ENCODE peak calls at places on chromosomes 7 and 10, in ten cellular contexts. P, U, D, M, G, A, Y, R, Z and H are unnamed samples.

GRCh38 chr10:78359641-78360091 is 326.0 kb downstream of the RPS24 start:
- DNase-seq in U (no peak), R (no peak), Y (no peak), P (no peak), G (peak), A (no peak), M (no peak), D (peak), Z (no peak), H (peak)

GRCh38 chr7:107981466-107981865 is 21.5 kb downstream of the LAMB1 start:
- DNase-seq in Z (no peak), A (no peak), M (no peak), Y (no peak), D (no peak), R (no peak), G (no peak), U (no peak), P (peak), H (no peak)

GRCh38 chr7:106792233-106792926 is 72.7 kb upstream of the PIK3CG start:
- DNase-seq in G (peak), U (no peak), D (no peak), M (no peak), Z (no peak), Y (no peak), A (no peak), R (no peak), P (no peak), H (no peak)

GRCh38 chr7:83001362-83002040 is 161.2 kb downstream of the PCLO start:
- DNase-seq in G (peak), D (no peak), R (no peak), Z (no peak), M (no peak), U (no peak), P (no peak), Y (no peak), A (no peak), H (no peak)

GRCh38 chr10:75062191-75062849 is 49.1 kb upstream of the SAMD8 start:
- DNase-seq in Z (no peak), D (peak), A (no peak), Y (no peak), R (no peak), M (no peak), P (peak), U (no peak), G (peak), H (peak)

GRCh38 chr7:27491534-27491933 is 171.1 kb downstream of the HIBADH start:
- DNase-seq in M (no peak), Z (no peak), P (no peak), R (no peak), A (no peak), Y (no peak), G (no peak), U (no peak), D (peak), H (no peak)

GRCh38 chr10:130179640-130180039 is 43.4 kb downstream of the GLRX3 start:
- DNase-seq in D (no peak), P (peak), M (no peak), Y (no peak), A (peak), R (no peak), U (no peak), Z (peak), G (peak), H (no peak)

GRCh38 chr10:8088504-8088903 is 34.0 kb downstream of the GATA3 start:
- DNase-seq in G (no peak), M (no peak), Z (no peak), Y (peak), A (peak), D (no peak), U (no peak), P (no peak), R (no peak), H (no peak)

GRCh38 chr7:146366938-146367337 is 250.3 kb downstream of the CNTNAP2 start:
- DNase-seq in M (no peak), D (no peak), Y (no peak), U (no peak), P (no peak), R (no peak), G (peak), A (no peak), Z (no peak), H (no peak)

GRCh38 chr10:112721080-112721698 is 228.9 kb upstream of the TCF7L2 start:
- DNase-seq in A (peak), M (no peak), G (peak), Y (no peak), U (no peak), P (no peak), D (no peak), R (no peak), Z (peak), H (no peak)

GRCh38 chr10:43728425-43728824 is 79.7 kb upstream of the ZNF32 start:
- DNase-seq in D (peak), Y (no peak), R (no peak), G (no peak), Z (no peak), A (no peak), M (no peak), U (no peak), P (no peak), H (no peak)

GRCh38 chr10:112839928-112840654 is 110.0 kb upstream of the TCF7L2 start:
- DNase-seq in R (no peak), Y (no peak), U (no peak), G (no peak), D (no peak), A (no peak), Z (no peak), P (no peak), M (no peak), H (no peak)

GRCh38 chr7:55130554-55131198 is 111.9 kb downstream of the EGFR start:
- DNase-seq in G (peak), U (no peak), D (no peak), A (no peak), Y (no peak), P (no peak), R (peak), M (no peak), Z (no peak), H (peak)

GRCh38 chr10:133128126-133129081 is 31.6 kb upstream of the KNDC1 start:
- DNase-seq in U (no peak), P (no peak), R (peak), M (no peak), Z (no peak), G (no peak), D (peak), A (no peak), Y (no peak), H (no peak)

GRCh38 chr10:122368502-122369254 is 5.8 kb upstream of the PLEKHA1 start:
- DNase-seq in A (no peak), Z (peak), P (no peak), G (no peak), D (no peak), U (no peak), Y (no peak), R (no peak), M (no peak), H (no peak)

GRCh38 chr7:116218051-116218645 is 7.8 kb downstream of the TES start:
- DNase-seq in U (no peak), M (peak), G (peak), R (no peak), Z (no peak), A (no peak), D (no peak), Y (no peak), P (no peak), H (no peak)

GRCh38 chr7:4763794-4764185 is 11.6 kb upstream of the AP5Z1 start:
- DNase-seq in Z (no peak), A (no peak), Y (no peak), R (no peak), P (no peak), M (no peak), G (no peak), U (no peak), D (no peak), H (no peak)

GRCh38 chr10:101453318-101453717 is 99.4 kb downstream of the BTRC start:
- DNase-seq in A (no peak), P (no peak), U (no peak), Z (no peak), R (no peak), Y (no peak), G (peak), D (no peak), M (no peak), H (no peak)

GRCh38 chr10:9608592-9608991 is 1409.1 kb upstream of the CELF2 start:
- DNase-seq in Z (no peak), P (no peak), R (no peak), M (no peak), A (no peak), G (peak), Y (no peak), D (no peak), U (no peak), H (no peak)

GRCh38 chr10:9342865-9343450 is 1288.5 kb downstream of the GATA3 start:
- DNase-seq in D (no peak), Z (peak), M (no peak), R (no peak), U (no peak), P (peak), Y (no peak), A (peak), G (peak), H (no peak)

GRCh38 chr10:110395350-110396283 is 90.9 kb upstream of the SMNDC1 start:
- DNase-seq in Y (no peak), M (peak), R (no peak), P (no peak), U (no peak), A (no peak), Z (peak), D (no peak), G (peak), H (peak)

GRCh38 chr7:105376901-105377533 is 11.7 kb downstream of the SRPK2 start:
- DNase-seq in R (no peak), Y (no peak), G (no peak), A (no peak), M (no peak), D (no peak), Z (no peak), U (no peak), P (no peak), H (no peak)

GRCh38 chr7:138705122-138705521 is 4.0 kb upstream of the SVOPL start:
- DNase-seq in G (peak), Y (no peak), R (no peak), P (no peak), Z (no peak), M (no peak), U (no peak), A (no peak), D (no peak), H (no peak)

GRCh38 chr10:680745-681144 is 8.7 kb downstream of the DIP2C start:
- DNase-seq in R (no peak), A (no peak), G (no peak), P (no peak), M (no peak), Y (no peak), Z (no peak), D (no peak), U (no peak), H (no peak)

GRCh38 chr7:40329601-40330153 is 194.9 kb downstream of the SUGCT start:
- DNase-seq in Z (peak), A (peak), M (no peak), Y (no peak), G (peak), P (peak), U (no peak), D (no peak), R (no peak), H (no peak)

GRCh38 chr7:79182283-79182682 is 271.2 kb downstream of the MAGI2 start:
- DNase-seq in G (peak), P (no peak), M (peak), A (no peak), U (no peak), Y (no peak), D (no peak), R (no peak), Z (no peak), H (no peak)

GRCh38 chr10:79052311-79053080 is 16.3 kb upstream of the ZMIZ1 start:
- DNase-seq in U (no peak), R (peak), M (no peak), A (peak), P (peak), Z (no peak), G (peak), D (peak), Y (no peak), H (peak)

GRCh38 chr7:21675255-21675654 is 132.4 kb downstream of the DNAH11 start:
- DNase-seq in G (peak), M (no peak), Z (no peak), U (no peak), R (no peak), Y (no peak), D (no peak), P (no peak), A (no peak), H (no peak)